ENCODE peak calls at places on chromosomes 16 and 17, in four cellular contexts. T is glutamatergic neuron, A is fibroblast of the aortic adventitia, F is thoracic aorta. I is an unnamed sample.

GRCh38 chr17:7549401-7550055 is 670 bp downstream of the TNFSF12 start:
- DNase-seq in T (no peak), A (no peak), F (no peak), I (no peak)

GRCh38 chr17:9021158-9021984 is at the start of gene NTN1:
- DNase-seq in T (peak), F (no peak), A (peak), I (no peak)

GRCh38 chr16:81713796-81714195 is 65.3 kb upstream of the PLCG2 start:
- DNase-seq in A (no peak), T (no peak), F (no peak), I (no peak)

GRCh38 chr16:76676356-76676755 is 399.2 kb downstream of the CNTNAP4 start:
- DNase-seq in F (no peak), A (no peak), T (no peak), I (no peak)

GRCh38 chr16:76164970-76165558 is 112.1 kb upstream of the CNTNAP4 start:
- DNase-seq in F (no peak), A (no peak), T (no peak), I (no peak)

GRCh38 chr16:89949121-89949742 is 677 bp downstream of the DEF8 start:
- DNase-seq in T (no peak), F (no peak), A (no peak), I (no peak)

GRCh38 chr16:70162041-70162451 is 11.5 kb upstream of the CLEC18C start:
- DNase-seq in T (no peak), A (peak), F (no peak), I (no peak)

GRCh38 chr16:65120811-65121721 is 797 bp downstream of the CDH11 start:
- DNase-seq in A (peak), T (peak), F (no peak), I (no peak)

GRCh38 chr16:57893217-57893558 is 77.7 kb downstream of the CNGB1 start:
- DNase-seq in T (no peak), F (no peak), A (no peak), I (no peak)

GRCh38 chr16:86044241-86044671 is 145.3 kb downstream of the IRF8 start:
- DNase-seq in T (peak), A (peak), F (no peak), I (no peak)

GRCh38 chr16:25155553-25156460 is 44.3 kb downstream of the LCMT1 start:
- DNase-seq in T (no peak), A (no peak), F (no peak), I (no peak)

GRCh38 chr17:47720196-47720595 is 12.8 kb upstream of the TBX21 start:
- DNase-seq in F (no peak), A (no peak), T (no peak), I (no peak)

GRCh38 chr16:12903325-12904040 is 2.1 kb downstream of the SHISA9 start:
- DNase-seq in A (no peak), F (no peak), T (peak), I (no peak)

GRCh38 chr16:79756571-79756970 is 156.0 kb upstream of the MAF start:
- DNase-seq in A (no peak), F (no peak), T (no peak), I (no peak)

GRCh38 chr16:73549960-73550359 is 502.0 kb upstream of the ZFHX3 start:
- DNase-seq in A (no peak), T (peak), F (no peak), I (no peak)

GRCh38 chr16:79601978-79602609 is 1.6 kb upstream of the MAF start:
- DNase-seq in F (peak), A (peak), T (peak), I (peak)

GRCh38 chr17:13545941-13546340 is 55.8 kb downstream of the HS3ST3A1 start:
- DNase-seq in A (no peak), F (no peak), T (no peak), I (no peak)

GRCh38 chr17:16214190-16215001 is 938 bp downstream of the NCOR1 start:
- DNase-seq in A (peak), F (no peak), T (no peak), I (no peak)

GRCh38 chr17:76537288-76537577 is 276 bp downstream of the CYGB start:
- DNase-seq in F (no peak), A (peak), T (no peak), I (no peak)

GRCh38 chr16:21599994-21600773 is 807 bp downstream of the METTL9 start:
- DNase-seq in T (peak), F (no peak), A (peak), I (no peak)

GRCh38 chr17:16997514-16998429 is 25.9 kb upstream of the TNFRSF13B start:
- DNase-seq in F (no peak), A (peak), T (no peak), I (no peak)

GRCh38 chr17:82031885-82032627 is 578 bp downstream of the RAC3 start:
- DNase-seq in F (no peak), T (no peak), A (no peak), I (no peak)

GRCh38 chr16:85444879-85445778 is 168.0 kb upstream of the GSE1 start:
- DNase-seq in F (no peak), T (no peak), A (no peak), I (no peak)

GRCh38 chr16:29899516-29900101 is at the start of gene SEZ6L2:
- DNase-seq in A (peak), T (peak), F (no peak), I (peak)
- TF ChIP-seq CTCF in A (peak), T (peak), F (no peak), I (no peak)

DNA sequence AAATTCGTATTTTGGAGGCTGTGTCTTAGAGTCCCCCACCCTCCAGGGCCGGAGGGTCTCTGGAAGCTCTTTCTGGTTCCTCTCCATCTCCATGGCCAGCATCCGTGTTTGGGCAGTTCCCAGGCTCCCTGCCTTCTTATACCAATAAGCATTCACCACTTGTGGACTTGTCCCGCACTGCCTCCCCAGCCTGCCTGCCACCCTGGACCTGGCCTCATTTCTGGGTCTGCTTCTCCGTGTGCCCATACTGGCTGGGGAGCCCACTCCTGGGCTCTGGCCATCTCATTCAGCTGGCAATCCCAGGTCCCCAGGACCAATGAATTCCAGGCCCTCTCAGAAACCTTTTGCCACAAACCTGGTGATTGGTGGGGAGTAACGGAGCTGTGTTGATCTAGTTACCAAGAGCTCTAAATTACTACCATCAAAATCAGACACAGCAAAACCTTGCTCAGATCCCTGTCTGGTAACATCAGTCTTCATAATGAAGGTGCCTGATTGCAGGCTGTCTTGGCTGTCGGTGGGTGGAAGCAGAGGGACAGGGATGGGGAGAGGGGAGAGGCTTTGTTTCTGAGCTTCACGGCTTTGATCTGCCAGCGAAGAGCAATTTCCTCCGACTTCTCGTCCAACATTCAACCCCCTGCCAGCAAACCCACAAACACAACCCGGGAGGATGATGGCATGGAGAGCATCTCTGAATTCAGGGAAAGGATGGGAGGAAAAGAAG is 27.7 kb upstream of the CRHR1 start:
- DNase-seq in T (no peak), A (no peak), F (no peak), I (no peak)
- TF ChIP-seq CTCF in T (no peak), A (no peak), F (no peak), I (no peak)

DNA sequence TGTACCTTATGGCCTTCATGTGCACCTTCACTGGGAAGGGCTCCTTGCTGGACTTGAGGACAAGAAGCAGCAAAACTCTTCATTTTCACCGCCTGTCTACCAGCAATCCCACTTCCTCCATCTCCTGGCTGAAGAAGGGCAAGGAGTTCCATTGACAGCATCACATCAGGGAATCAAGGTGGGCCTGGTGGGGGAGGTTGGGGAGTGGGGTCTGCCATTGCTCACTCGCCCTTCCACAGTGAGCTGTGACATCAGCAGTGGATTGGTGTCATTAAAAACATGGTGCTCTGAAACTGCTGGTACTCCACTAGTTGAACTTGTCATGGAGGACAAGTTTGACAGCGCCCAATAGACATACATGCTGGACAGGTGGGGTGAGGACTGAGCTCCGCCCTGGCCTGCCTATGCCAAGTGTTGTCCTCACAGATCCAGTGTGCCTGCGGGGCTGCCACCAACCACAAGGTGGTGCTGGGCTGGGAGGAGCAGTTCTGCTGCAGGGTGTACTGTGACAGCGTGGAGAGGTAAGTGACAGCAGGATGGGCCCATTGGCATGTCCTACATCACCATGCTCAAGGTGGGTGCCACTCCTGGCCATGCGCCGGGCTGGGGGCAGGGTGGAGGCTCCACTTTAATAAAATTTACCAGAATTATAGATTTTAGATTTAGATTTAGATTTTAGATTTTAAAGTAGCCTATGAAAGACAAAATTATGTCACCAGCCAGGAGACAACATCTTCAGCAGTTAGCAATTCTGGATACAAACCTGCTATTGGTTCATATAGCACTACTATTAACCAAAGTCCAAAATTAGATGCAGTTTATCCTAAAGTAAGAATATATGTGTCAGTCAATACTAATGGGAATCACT is 1729.1 kb downstream of the TP53TG3F start:
- DNase-seq in F (no peak), A (no peak), T (no peak), I (no peak)
- TF ChIP-seq CTCF in F (no peak), A (no peak), T (no peak), I (no peak)

DNA sequence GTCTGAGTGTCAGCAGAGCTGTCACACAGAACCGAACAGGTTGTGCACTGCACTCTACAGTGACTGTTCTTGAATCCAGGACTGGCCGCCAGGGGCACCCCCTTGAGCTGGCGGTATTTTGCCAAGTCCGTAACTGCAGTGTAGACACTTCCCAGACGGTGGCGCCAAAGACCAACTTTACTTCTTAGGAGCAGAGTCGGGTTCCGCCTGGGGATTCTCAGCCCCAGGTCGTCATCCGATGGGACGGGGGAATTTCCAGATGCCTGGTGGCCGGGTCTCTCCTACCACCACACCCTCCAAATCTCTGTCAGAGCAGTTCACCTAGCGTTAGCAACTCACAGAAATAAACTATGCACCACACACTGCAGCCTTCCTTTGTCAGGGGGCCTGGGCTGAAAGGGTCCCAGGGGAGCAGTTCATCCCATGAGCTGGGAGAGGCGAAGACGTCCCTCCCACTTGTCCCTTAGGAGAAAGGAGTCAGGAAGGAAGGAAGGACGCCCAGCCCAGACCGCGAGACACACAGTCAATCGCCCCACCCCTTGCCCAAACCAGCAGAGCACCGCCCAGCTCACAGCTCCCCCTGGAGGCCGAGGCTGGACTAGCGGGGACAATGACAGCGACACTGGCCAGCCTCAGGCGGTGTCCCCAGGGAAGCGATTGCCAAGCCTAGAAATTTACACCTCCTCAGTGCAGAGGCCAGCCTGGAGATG is 7.4 kb upstream of the RIPOR1 start:
- DNase-seq in T (peak), F (peak), A (peak), I (peak)
- TF ChIP-seq CTCF in T (peak), F (peak), A (peak), I (peak)

DNA sequence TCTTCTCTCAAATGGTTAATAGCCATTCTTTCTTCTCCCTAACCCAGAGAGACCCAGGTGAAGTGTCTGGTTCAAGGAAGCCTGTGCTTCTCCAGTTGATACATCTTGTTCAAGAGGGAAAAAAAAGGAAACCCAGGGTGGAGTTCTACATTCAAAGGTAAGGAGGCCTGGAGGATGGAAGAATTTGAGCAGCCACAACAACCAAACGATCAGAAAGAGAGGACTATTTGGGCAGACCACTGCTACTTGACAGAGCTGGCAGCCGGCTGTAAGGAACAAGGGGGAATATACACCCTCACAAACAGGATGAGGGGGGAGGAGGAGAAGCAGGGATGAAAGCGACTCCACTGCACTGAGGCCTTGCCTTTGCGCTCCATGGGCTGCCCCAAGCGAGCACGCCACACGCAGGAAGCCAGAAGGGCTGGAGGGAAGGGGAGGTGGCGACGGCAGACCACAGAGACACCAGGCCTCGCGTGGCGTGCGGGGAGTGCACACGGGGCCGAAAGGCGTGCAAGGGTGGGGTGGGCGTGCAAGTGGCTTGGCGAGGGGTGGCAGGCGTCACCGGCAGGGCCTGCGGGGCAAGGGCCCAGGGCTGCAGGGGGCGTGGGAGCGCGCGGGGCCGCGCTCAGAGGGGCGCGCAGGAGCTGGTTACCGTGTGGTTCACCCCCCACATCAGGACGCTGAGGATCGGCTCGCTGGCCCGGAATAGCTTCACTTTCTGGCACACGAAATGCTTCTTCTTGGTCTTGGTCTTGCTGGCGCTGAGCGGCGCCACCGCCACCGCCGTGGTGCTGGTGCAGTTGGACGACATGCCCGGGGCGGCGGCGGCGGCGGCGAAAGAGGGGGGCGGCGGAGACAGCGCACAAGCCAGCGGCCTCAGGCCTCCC is 499 bp downstream of the PIP4K2B start:
- DNase-seq in A (peak), T (peak), F (peak), I (no peak)
- TF ChIP-seq CTCF in A (no peak), T (no peak), F (no peak), I (no peak)

GRCh38 chr16:24071990-24072389 is 184.1 kb upstream of the CACNG3 start:
- DNase-seq in T (no peak), F (no peak), A (no peak), I (no peak)

GRCh38 chr16:24073321-24073720 is 182.8 kb upstream of the CACNG3 start:
- DNase-seq in A (no peak), T (no peak), F (no peak), I (no peak)

GRCh38 chr16:24069036-24069590 is 187.0 kb upstream of the CACNG3 start:
- DNase-seq in F (no peak), T (no peak), A (no peak), I (no peak)

GRCh38 chr16:24074574-24074973 is 181.6 kb upstream of the CACNG3 start:
- DNase-seq in T (no peak), F (no peak), A (no peak), I (no peak)

GRCh38 chr16:24070851-24071250 is 185.3 kb upstream of the CACNG3 start:
- DNase-seq in T (peak), A (no peak), F (no peak), I (no peak)
- TF ChIP-seq CTCF in T (peak), A (no peak), F (no peak), I (no peak)